ENCODE peak calls at places on chromosome 15, in eight cellular contexts. V is endothelial cell of umbilical vein; C is CD8-positive, alpha-beta T cell; L is left lung; Q is fibroblast of lung; K is mucosa of descending colon; J is pancreas; N is GM12864. H is an unnamed sample.

GRCh38 chr15:69604050-69604378 is 151.4 kb downstream of the RPLP1 start:
- DNase-seq in V (no peak), C (no peak), L (no peak), Q (no peak), K (peak; percentile 46), J (no peak), N (no peak), H (no peak)

GRCh38 chr15:78055923-78056713 is 21.4 kb downstream of the TBC1D2B start:
- DNase-seq in V (no peak), C (peak; percentile 17), L (no peak), Q (no peak), K (peak; percentile 75), J (no peak), N (no peak), H (no peak)

GRCh38 chr15:82611348-82611747 is 35.8 kb downstream of the CPEB1 start:
- DNase-seq in V (no peak), C (no peak), L (no peak), Q (no peak), K (no peak), J (no peak), N (no peak), H (no peak)

GRCh38 chr15:68052431-68052830 is 1.7 kb upstream of the PIAS1 start:
- DNase-seq in V (no peak), C (no peak), L (no peak), Q (no peak), K (no peak), J (no peak), N (no peak), H (no peak)

GRCh38 chr15:51505251-51505650 is 117.3 kb downstream of the DMXL2 start:
- DNase-seq in V (no peak), C (no peak), L (no peak), Q (no peak), K (no peak), J (no peak), N (no peak), H (no peak)

GRCh38 chr15:68578175-68578959 is 426 bp upstream of the CORO2B start:
- DNase-seq in V (peak; percentile 66), C (peak; percentile 19), L (peak; percentile 88), Q (peak; percentile 69), K (peak; percentile 59), J (peak; percentile 80), N (no peak), H (peak; percentile 61)

GRCh38 chr15:75554717-75555116 is 24.4 kb downstream of the PTPN9 start:
- DNase-seq in V (no peak), C (no peak), L (no peak), Q (peak; percentile 69), K (no peak), J (no peak), N (no peak), H (no peak)

GRCh38 chr15:62453979-62454378 is 288.9 kb upstream of the C2CD4B start:
- DNase-seq in V (no peak), C (no peak), L (no peak), Q (peak; percentile 72), K (no peak), J (no peak), N (no peak), H (no peak)

GRCh38 chr15:35783203-35783602 is 237.2 kb upstream of the DPH6 start:
- DNase-seq in V (no peak), C (no peak), L (no peak), Q (no peak), K (no peak), J (no peak), N (no peak), H (no peak)

GRCh38 chr15:58249646-58250312 is 111.6 kb downstream of the AQP9 start:
- DNase-seq in V (no peak), C (no peak), L (no peak), Q (no peak), K (no peak), J (no peak), N (no peak), H (no peak)

GRCh38 chr15:78007211-78007956 is 70.1 kb downstream of the TBC1D2B start:
- DNase-seq in V (no peak), C (no peak), L (no peak), Q (no peak), K (peak; percentile 21), J (no peak), N (no peak), H (no peak)

GRCh38 chr15:34759992-34760391 is 5.2 kb upstream of the GJD2 start:
- DNase-seq in V (no peak), C (no peak), L (no peak), Q (no peak), K (no peak), J (no peak), N (no peak), H (no peak)

GRCh38 chr15:101318810-101319200 is 23.8 kb upstream of the SNRPA1 start:
- DNase-seq in V (no peak), C (no peak), L (no peak), Q (no peak), K (no peak), J (no peak), N (no peak), H (no peak)

GRCh38 chr15:101316529-101316928 is 21.5 kb upstream of the SNRPA1 start:
- DNase-seq in V (no peak), C (no peak), L (no peak), Q (no peak), K (no peak), J (no peak), N (no peak), H (no peak)

GRCh38 chr15:101318147-101318809 is 23.2 kb upstream of the SNRPA1 start:
- DNase-seq in V (no peak), C (no peak), L (no peak), Q (no peak), K (no peak), J (no peak), N (no peak), H (no peak)

GRCh38 chr15:101315736-101316135 is 20.7 kb upstream of the SNRPA1 start:
- DNase-seq in V (no peak), C (no peak), L (no peak), Q (no peak), K (no peak), J (no peak), N (no peak), H (no peak)

GRCh38 chr15:101317473-101317872 is 22.4 kb upstream of the SNRPA1 start:
- DNase-seq in V (no peak), C (no peak), L (no peak), Q (no peak), K (no peak), J (no peak), N (no peak), H (no peak)
- TF ChIP-seq CTCF in V (no peak), C (no peak), L (no peak), Q (no peak), K (no peak), J (no peak), N (no peak), H (no peak)

GRCh38 chr15:45177285-45177684 is 10.5 kb downstream of the SHF start:
- DNase-seq in V (no peak), C (no peak), L (no peak), Q (no peak), K (no peak), J (no peak), N (no peak), H (no peak)

GRCh38 chr15:45180201-45180600 is 7.6 kb downstream of the SHF start:
- DNase-seq in V (no peak), C (no peak), L (no peak), Q (peak; percentile 70), K (no peak), J (no peak), N (no peak), H (no peak)

GRCh38 chr15:45180648-45181436 is 6.9 kb downstream of the SHF start:
- DNase-seq in V (no peak), C (no peak), L (no peak), Q (no peak), K (peak; percentile 60), J (peak; percentile 44), N (no peak), H (no peak)

GRCh38 chr15:45181491-45182285 is 6.1 kb downstream of the SHF start:
- DNase-seq in V (no peak), C (no peak), L (no peak), Q (no peak), K (no peak), J (peak; percentile 22), N (no peak), H (no peak)

DNA sequence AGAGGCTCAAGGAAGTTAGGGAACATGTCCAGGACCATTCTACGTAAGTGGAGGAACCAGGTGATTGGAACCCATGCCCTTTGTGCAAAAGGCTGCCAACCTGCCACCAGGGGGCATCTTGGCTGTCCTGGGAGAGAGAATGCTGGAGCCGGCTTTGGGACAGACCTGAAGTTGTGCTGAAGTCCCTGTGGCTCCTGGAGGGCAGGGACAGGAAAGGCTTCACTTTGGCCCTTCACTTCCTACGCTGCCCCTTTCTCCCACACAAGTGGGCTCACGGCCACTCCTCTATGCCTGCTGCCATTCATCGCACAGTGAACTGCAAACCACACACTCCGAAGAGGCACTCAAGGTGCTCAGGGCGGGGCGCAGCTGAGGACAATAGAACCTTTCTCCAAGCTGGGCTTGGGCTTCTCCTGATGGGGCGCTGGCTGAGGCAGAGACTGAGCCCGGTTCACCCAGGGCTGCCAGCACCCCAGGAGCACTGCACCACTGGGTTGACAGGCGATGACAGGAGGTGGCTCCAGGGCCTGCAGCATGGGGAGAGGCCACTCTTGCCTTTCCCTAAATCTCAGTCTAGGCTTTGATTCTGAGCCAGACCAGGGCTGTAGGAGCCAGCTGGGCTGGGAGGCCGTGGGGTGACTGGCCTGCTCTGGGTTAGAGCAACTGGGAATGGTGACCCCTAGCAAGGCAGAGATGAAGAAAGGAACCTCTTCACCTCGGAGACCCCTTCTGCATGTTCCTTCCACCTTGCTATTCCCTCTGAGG is 8.4 kb downstream of the SHF start:
- DNase-seq in V (no peak), C (peak; percentile 55), L (no peak), Q (no peak), K (peak; percentile 80), J (no peak), N (no peak), H (no peak)
- TF ChIP-seq CTCF in V (peak; percentile 63), C (peak; percentile 46), L (peak; percentile 25), Q (peak; percentile 39), K (peak; percentile 65), J (peak; percentile 40), N (peak; percentile 75), H (peak; percentile 64)

DNA sequence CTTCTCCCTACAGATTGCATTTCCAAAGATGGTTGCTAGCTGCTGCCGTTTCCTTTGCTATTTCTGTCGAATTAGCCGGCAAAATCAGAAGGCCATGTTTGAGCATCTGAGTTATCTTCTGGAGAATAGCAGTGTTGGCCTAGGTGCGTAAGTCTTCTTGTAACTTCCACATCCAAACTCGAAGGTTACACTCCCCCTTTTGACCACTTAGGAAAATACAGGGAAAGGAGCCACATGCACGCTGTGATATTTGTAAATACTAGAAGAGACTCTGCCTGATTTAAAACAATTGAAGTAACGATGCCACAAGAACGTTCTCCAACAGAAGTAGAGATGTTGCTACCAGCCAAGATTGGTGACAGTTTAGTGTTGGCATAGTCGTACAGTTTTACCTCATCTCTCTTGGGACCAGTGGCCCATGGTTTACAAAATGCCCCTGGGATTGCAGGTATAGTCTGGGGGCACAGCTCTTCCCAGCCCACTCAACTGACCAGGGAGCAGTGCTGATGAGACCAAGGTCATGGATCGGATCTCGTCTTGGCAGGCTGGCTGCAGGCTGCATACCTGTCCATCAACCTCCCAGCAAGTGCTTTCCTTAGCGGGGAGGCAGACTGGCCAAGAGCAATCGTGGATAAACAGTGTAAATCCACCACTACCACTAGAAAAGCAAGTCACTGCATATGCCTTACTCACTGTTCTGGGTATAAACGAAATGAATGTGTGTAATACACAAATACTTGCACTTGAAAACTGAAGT is 268.4 kb upstream of the CHRM5 start:
- DNase-seq in V (no peak), C (no peak), L (no peak), Q (no peak), K (no peak), J (no peak), N (no peak), H (no peak)
- TF ChIP-seq CTCF in V (peak; percentile 5), C (no peak), L (no peak), Q (peak; percentile 30), K (no peak), J (no peak), N (peak; percentile 21), H (no peak)

GRCh38 chr15:89799925-89800500 is 14.6 kb downstream of the ANPEP start:
- DNase-seq in V (no peak), C (no peak), L (peak; percentile 3), Q (no peak), K (peak; percentile 3), J (peak; percentile 48), N (no peak), H (no peak)
- TF ChIP-seq CTCF in V (no peak), C (no peak), L (no peak), Q (no peak), K (no peak), J (no peak), N (no peak), H (no peak)